ENCODE peak calls at places on chromosomes 1 and 21, in six cellular contexts. One of them, this sample, is unnamed.
A peak's percentile ranks its signal among the peaks of the same experiment; 100 is the strongest.

GRCh38 chr1:221166559-221167318 is 287.5 kb downstream of the HLX start:
- DNase-seq in uterus: no peak
- DNase-seq in heart left ventricle: no peak
- DNase-seq in HEK293T: no peak
- DNase-seq in CD8-positive, alpha-beta memory T cell: no peak
- DNase-seq in CD4-positive, CD25-positive, alpha-beta regulatory T cell: no peak
- DNase-seq in this sample: no peak

GRCh38 chr1:116066868-116067563 is 44.2 kb upstream of the MAB21L3 start:
- DNase-seq in CD4-positive, CD25-positive, alpha-beta regulatory T cell: no peak
- DNase-seq in uterus: no peak
- DNase-seq in heart left ventricle: no peak
- DNase-seq in CD8-positive, alpha-beta memory T cell: no peak
- DNase-seq in HEK293T: no peak
- DNase-seq in this sample: no peak

GRCh38 chr1:173267453-173267945 is 60.4 kb upstream of the TNFSF4 start:
- DNase-seq in uterus: no peak
- DNase-seq in heart left ventricle: no peak
- DNase-seq in CD4-positive, CD25-positive, alpha-beta regulatory T cell: no peak
- DNase-seq in HEK293T: no peak
- DNase-seq in CD8-positive, alpha-beta memory T cell: no peak
- DNase-seq in this sample: peak; percentile 12

GRCh38 chr21:34313116-34313515 is 50.7 kb upstream of the KCNE2 start:
- DNase-seq in CD8-positive, alpha-beta memory T cell: no peak
- DNase-seq in uterus: no peak
- DNase-seq in CD4-positive, CD25-positive, alpha-beta regulatory T cell: no peak
- DNase-seq in HEK293T: no peak
- DNase-seq in heart left ventricle: no peak
- DNase-seq in this sample: no peak

GRCh38 chr1:205711105-205712048 is 31.1 kb upstream of the SLC45A3 start:
- DNase-seq in CD8-positive, alpha-beta memory T cell: peak; percentile 47
- DNase-seq in CD4-positive, CD25-positive, alpha-beta regulatory T cell: peak; percentile 52
- DNase-seq in heart left ventricle: peak; percentile 70
- DNase-seq in HEK293T: peak; percentile 75
- DNase-seq in uterus: peak; percentile 39
- DNase-seq in this sample: peak; percentile 82

GRCh38 chr1:15261155-15262002 is 14.4 kb downstream of the FHAD1 start:
- DNase-seq in HEK293T: no peak
- DNase-seq in heart left ventricle: peak; percentile 23
- DNase-seq in CD8-positive, alpha-beta memory T cell: no peak
- DNase-seq in uterus: no peak
- DNase-seq in CD4-positive, CD25-positive, alpha-beta regulatory T cell: no peak
- DNase-seq in this sample: peak; percentile 48

GRCh38 chr1:114892194-114892918 is 37.7 kb downstream of the SYCP1 start:
- DNase-seq in CD8-positive, alpha-beta memory T cell: no peak
- DNase-seq in CD4-positive, CD25-positive, alpha-beta regulatory T cell: no peak
- DNase-seq in HEK293T: no peak
- DNase-seq in uterus: no peak
- DNase-seq in heart left ventricle: no peak
- DNase-seq in this sample: no peak

GRCh38 chr1:166692354-166692753 is 146.9 kb upstream of the POGK start:
- DNase-seq in CD8-positive, alpha-beta memory T cell: no peak
- DNase-seq in heart left ventricle: no peak
- DNase-seq in CD4-positive, CD25-positive, alpha-beta regulatory T cell: no peak
- DNase-seq in uterus: no peak
- DNase-seq in HEK293T: no peak
- DNase-seq in this sample: no peak

GRCh38 chr1:31335007-31335406 is 37.9 kb downstream of the FABP3 start:
- DNase-seq in CD8-positive, alpha-beta memory T cell: peak; percentile 5
- DNase-seq in HEK293T: peak; percentile 42
- DNase-seq in CD4-positive, CD25-positive, alpha-beta regulatory T cell: no peak
- DNase-seq in heart left ventricle: no peak
- DNase-seq in uterus: no peak
- DNase-seq in this sample: peak; percentile 50

GRCh38 chr1:240304466-240304865 is 212.8 kb downstream of the FMN2 start:
- DNase-seq in CD4-positive, CD25-positive, alpha-beta regulatory T cell: no peak
- DNase-seq in CD8-positive, alpha-beta memory T cell: no peak
- DNase-seq in uterus: no peak
- DNase-seq in heart left ventricle: no peak
- DNase-seq in HEK293T: no peak
- DNase-seq in this sample: no peak

GRCh38 chr1:20008391-20008841 is 29.0 kb upstream of the PLA2G2A start:
- DNase-seq in heart left ventricle: peak; percentile 69
- DNase-seq in CD4-positive, CD25-positive, alpha-beta regulatory T cell: no peak
- DNase-seq in CD8-positive, alpha-beta memory T cell: no peak
- DNase-seq in HEK293T: no peak
- DNase-seq in uterus: peak; percentile 20
- DNase-seq in this sample: no peak

GRCh38 chr1:209860293-209860881 is 32.6 kb downstream of the UTP25 start:
- DNase-seq in uterus: peak; percentile 45
- DNase-seq in heart left ventricle: peak; percentile 56
- DNase-seq in CD4-positive, CD25-positive, alpha-beta regulatory T cell: peak; percentile 36
- DNase-seq in HEK293T: peak; percentile 87
- DNase-seq in CD8-positive, alpha-beta memory T cell: peak; percentile 39
- DNase-seq in this sample: peak; percentile 94

GRCh38 chr21:44942566-44942965 is 2.7 kb downstream of the SLX9 start:
- DNase-seq in heart left ventricle: no peak
- DNase-seq in CD4-positive, CD25-positive, alpha-beta regulatory T cell: no peak
- DNase-seq in CD8-positive, alpha-beta memory T cell: no peak
- DNase-seq in uterus: no peak
- DNase-seq in HEK293T: no peak
- DNase-seq in this sample: no peak

GRCh38 chr1:221697924-221698425 is 43.9 kb downstream of the DUSP10 start:
- DNase-seq in CD8-positive, alpha-beta memory T cell: no peak
- DNase-seq in heart left ventricle: no peak
- DNase-seq in uterus: no peak
- DNase-seq in CD4-positive, CD25-positive, alpha-beta regulatory T cell: no peak
- DNase-seq in HEK293T: no peak
- DNase-seq in this sample: no peak

GRCh38 chr1:170929412-170929834 is 5.9 kb upstream of the MROH9 start:
- DNase-seq in HEK293T: no peak
- DNase-seq in CD4-positive, CD25-positive, alpha-beta regulatory T cell: no peak
- DNase-seq in CD8-positive, alpha-beta memory T cell: no peak
- DNase-seq in heart left ventricle: no peak
- DNase-seq in uterus: no peak
- DNase-seq in this sample: no peak

GRCh38 chr1:116666090-116666489 is 1.4 kb downstream of the IGSF3 start:
- DNase-seq in CD4-positive, CD25-positive, alpha-beta regulatory T cell: no peak
- DNase-seq in uterus: no peak
- DNase-seq in heart left ventricle: no peak
- DNase-seq in HEK293T: no peak
- DNase-seq in CD8-positive, alpha-beta memory T cell: no peak
- DNase-seq in this sample: no peak

GRCh38 chr1:109926662-109927300 is 16.1 kb downstream of the CSF1 start:
- DNase-seq in CD4-positive, CD25-positive, alpha-beta regulatory T cell: no peak
- DNase-seq in uterus: no peak
- DNase-seq in HEK293T: no peak
- DNase-seq in CD8-positive, alpha-beta memory T cell: no peak
- DNase-seq in heart left ventricle: no peak
- DNase-seq in this sample: no peak

GRCh38 chr21:40717008-40717407 is 129.9 kb downstream of the DSCAM start:
- DNase-seq in HEK293T: no peak
- DNase-seq in CD8-positive, alpha-beta memory T cell: no peak
- DNase-seq in heart left ventricle: no peak
- DNase-seq in uterus: no peak
- DNase-seq in CD4-positive, CD25-positive, alpha-beta regulatory T cell: no peak
- DNase-seq in this sample: no peak

GRCh38 chr1:110133436-110133835 is 16.9 kb upstream of the SLC6A17 start:
- DNase-seq in CD8-positive, alpha-beta memory T cell: no peak
- DNase-seq in uterus: no peak
- DNase-seq in HEK293T: no peak
- DNase-seq in heart left ventricle: no peak
- DNase-seq in CD4-positive, CD25-positive, alpha-beta regulatory T cell: no peak
- DNase-seq in this sample: no peak

GRCh38 chr1:40300249-40300567 is 16.9 kb downstream of the COL9A2 start:
- DNase-seq in uterus: no peak
- DNase-seq in heart left ventricle: no peak
- DNase-seq in CD8-positive, alpha-beta memory T cell: no peak
- DNase-seq in HEK293T: no peak
- DNase-seq in CD4-positive, CD25-positive, alpha-beta regulatory T cell: no peak
- DNase-seq in this sample: no peak

This sample was measured in A673.